ENCODE peak calls at places on chromosomes 11 and 22, in nine cellular contexts. F is DMS153; T is GM23338; I is NCI-H1105; X is NCI-H748 treated with DMSO at 0.1 percent for 48 hours; V is DMS 273 treated with DMSO at 0.1 percent for 48 hours; O is activated naive CD4-positive, alpha-beta T cell; Q is anterior cingulate cortex; E is brain microvascular endothelial cell. L is an unnamed sample.

GRCh38 chr11:8362899-8363298 is 99.2 kb upstream of the LMO1 start:
- DNase-seq in E (no peak), O (no peak), Q (no peak), F (no peak), I (no peak), V (no peak), T (no peak), X (no peak), L (no peak)

GRCh38 chr11:12182650-12183511 is 72.5 kb downstream of the MICAL2 start:
- DNase-seq in E (peak; percentile 97), F (peak; percentile 51), T (no peak), Q (no peak), I (no peak), O (no peak), X (no peak), V (no peak), L (peak; percentile 97)

GRCh38 chr11:46302866-46303265 is 25.4 kb downstream of the CREB3L1 start:
- DNase-seq in O (no peak), F (no peak), I (no peak), V (no peak), X (no peak), Q (no peak), T (no peak), E (no peak), L (no peak)

GRCh38 chr11:130129922-130130321 is 29.7 kb upstream of the ST14 start:
- DNase-seq in E (no peak), Q (no peak), I (no peak), T (no peak), F (no peak), V (no peak), O (no peak), X (no peak), L (no peak)

GRCh38 chr11:57210731-57211335 is 26.2 kb downstream of the APLNR start:
- DNase-seq in E (no peak), T (peak; percentile 9), I (no peak), X (no peak), Q (no peak), V (no peak), O (no peak), F (no peak), L (no peak)

GRCh38 chr11:110711776-110712642 is at the start of gene ARHGAP20:
- DNase-seq in O (no peak), F (peak; percentile 75), Q (no peak), I (peak; percentile 65), E (peak; percentile 38), T (peak; percentile 81), V (peak; percentile 18), X (peak; percentile 42), L (peak; percentile 90)

GRCh38 chr11:124791626-124792341 is 8.4 kb downstream of the MSANTD2 start:
- DNase-seq in V (no peak), Q (no peak), E (no peak), I (no peak), F (no peak), X (peak; percentile 5), T (no peak), O (no peak), L (peak; percentile 28)

GRCh38 chr11:69884286-69884685 is 65.1 kb upstream of the FGF3 start:
- DNase-seq in V (no peak), X (no peak), Q (no peak), F (no peak), O (no peak), I (no peak), T (no peak), E (no peak), L (no peak)

GRCh38 chr22:35540600-35541253 is at the start of gene RASD2:
- DNase-seq in E (no peak), O (no peak), V (no peak), F (no peak), T (peak; percentile 67), X (no peak), Q (no peak), I (no peak), L (no peak)

GRCh38 chr22:32830957-32831356 is 29.5 kb downstream of the TIMP3 start:
- DNase-seq in O (no peak), F (no peak), X (no peak), T (no peak), E (no peak), I (no peak), V (no peak), Q (no peak), L (no peak)

GRCh38 chr22:29716814-29717213 is 3.0 kb upstream of the CABP7 start:
- DNase-seq in E (peak; percentile 66), F (no peak), Q (no peak), I (no peak), O (no peak), V (no peak), T (peak; percentile 93), X (no peak), L (peak; percentile 88)

GRCh38 chr11:63612181-63612580 is 2.1 kb downstream of the PLAAT3 start:
- DNase-seq in O (no peak), Q (no peak), E (no peak), V (no peak), F (no peak), X (no peak), I (no peak), T (no peak), L (no peak)

GRCh38 chr11:79108851-79109250 is 332.0 kb downstream of the TENM4 start:
- DNase-seq in X (no peak), Q (no peak), V (no peak), F (no peak), T (no peak), O (no peak), I (no peak), E (no peak), L (peak; percentile 42)

GRCh38 chr11:134331565-134332188 is at the start of gene GLB1L2:
- DNase-seq in V (peak; percentile 19), I (peak; percentile 87), T (peak; percentile 88), Q (no peak), X (peak; percentile 28), E (peak; percentile 12), O (peak; percentile 61), F (peak; percentile 48), L (peak; percentile 67)

GRCh38 chr11:118572075-118572913 is at the start of gene ARCN1:
- DNase-seq in X (peak; percentile 45), E (peak; percentile 44), T (peak; percentile 94), O (peak; percentile 83), Q (no peak), F (no peak), I (peak; percentile 85), V (peak; percentile 44), L (peak; percentile 88)

GRCh38 chr11:120575461-120575860 is 63.9 kb downstream of the GRIK4 start:
- DNase-seq in E (no peak), I (no peak), X (no peak), F (no peak), V (no peak), O (no peak), Q (no peak), T (no peak), L (no peak)

GRCh38 chr11:8674859-8675258 is 7.6 kb downstream of the TRIM66 start:
- DNase-seq in X (no peak), T (no peak), E (no peak), Q (no peak), F (no peak), V (no peak), O (no peak), I (no peak), L (no peak)

GRCh38 chr22:18136563-18137320 is 13.2 kb upstream of the USP18 start:
- DNase-seq in X (no peak), V (no peak), O (no peak), F (no peak), E (no peak), T (peak; percentile 29), I (no peak), Q (no peak), L (no peak)

GRCh38 chr22:29200901-29201300 is 4.8 kb upstream of the EMID1 start:
- DNase-seq in I (no peak), Q (no peak), X (no peak), F (no peak), E (no peak), V (no peak), O (no peak), T (no peak), L (no peak)

GRCh38 chr11:114256176-114256897 is 39.9 kb upstream of the NNMT start:
- DNase-seq in F (no peak), E (no peak), Q (no peak), V (no peak), X (no peak), T (no peak), I (no peak), O (no peak), L (no peak)

GRCh38 chr22:27003301-27003700 is 345.9 kb downstream of the MIAT start:
- DNase-seq in V (no peak), F (no peak), E (no peak), I (no peak), O (no peak), T (no peak), Q (no peak), X (no peak), L (no peak)

GRCh38 chr11:2913776-2914474 is 15.3 kb downstream of the PHLDA2 start:
- DNase-seq in Q (no peak), X (no peak), F (no peak), T (no peak), O (no peak), E (no peak), V (no peak), I (no peak), L (no peak)

GRCh38 chr11:114080219-114080618 is 20.7 kb downstream of the ZBTB16 start:
- DNase-seq in F (peak; percentile 72), Q (no peak), X (no peak), I (no peak), O (no peak), V (no peak), T (no peak), E (no peak), L (peak; percentile 61)

GRCh38 chr22:30056015-30056414 is 24.2 kb upstream of the HORMAD2 start:
- DNase-seq in X (no peak), I (no peak), Q (no peak), T (no peak), F (no peak), V (no peak), E (no peak), O (no peak), L (no peak)

GRCh38 chr11:22244986-22245592 is 52.2 kb downstream of the ANO5 start:
- DNase-seq in E (peak; percentile 13), X (peak; percentile 32), Q (no peak), I (peak; percentile 4), O (no peak), V (no peak), F (no peak), T (peak; percentile 85), L (peak; percentile 1)

GRCh38 chr22:29344137-29344536 is 28.6 kb upstream of the RASL10A start:
- DNase-seq in E (peak; percentile 90), F (peak; percentile 89), X (no peak), Q (no peak), V (peak; percentile 66), T (no peak), O (no peak), I (peak; percentile 62), L (peak; percentile 94)

GRCh38 chr22:17924735-17925727 is 99.3 kb downstream of the MICAL3 start:
- DNase-seq in V (no peak), F (no peak), Q (no peak), E (no peak), X (no peak), T (no peak), O (no peak), I (no peak), L (no peak)

GRCh38 chr11:61950035-61950547 is at the start of gene BEST1:
- DNase-seq in Q (no peak), X (no peak), O (no peak), F (no peak), E (no peak), V (no peak), I (no peak), T (no peak), L (no peak)

GRCh38 chr11:128179049-128179448 is 408.3 kb downstream of the ETS1 start:
- DNase-seq in V (peak; percentile 37), I (peak; percentile 47), T (no peak), O (no peak), X (peak; percentile 78), Q (no peak), E (no peak), F (peak; percentile 83), L (no peak)

GRCh38 chr11:20438637-20439036 is 51.1 kb downstream of the PRMT3 start:
- DNase-seq in Q (no peak), O (no peak), V (no peak), T (peak; percentile 33), I (no peak), E (no peak), F (no peak), X (no peak), L (no peak)

GRCh38 chr22:34116126-34116525 is 195.8 kb upstream of the LARGE1 start:
- DNase-seq in F (no peak), I (no peak), T (no peak), X (no peak), E (no peak), Q (no peak), O (no peak), V (no peak), L (no peak)

L was measured in foreskin fibroblast.